ENCODE peak calls at places on chromosomes 13 and 19, in seven cellular contexts. E, W, L, N, P, U and F are unnamed samples.

GRCh38 chr19:48724796-48725753 is 5.5 kb upstream of the MAMSTR start:
- DNase-seq in E (no peak), W (no peak), L (peak; percentile 41), P (peak; percentile 83), U (peak; percentile 90), N (no peak), F (no peak)

GRCh38 chr19:45470147-45471081 is 2.6 kb downstream of the FOSB start:
- DNase-seq in E (no peak), U (peak; percentile 37), W (no peak), L (no peak), N (no peak), P (no peak), F (no peak)

GRCh38 chr13:95420501-95420900 is 119.2 kb upstream of the ABCC4 start:
- DNase-seq in P (no peak), N (no peak), U (no peak), W (no peak), L (no peak), E (no peak), F (peak; percentile 10)

GRCh38 chr13:37617162-37617561 is 18.6 kb upstream of the POSTN start:
- DNase-seq in L (no peak), N (no peak), E (no peak), U (peak; percentile 75), W (no peak), P (no peak), F (no peak)

GRCh38 chr13:110304256-110304655 is 2.7 kb downstream of the COL4A1 start:
- DNase-seq in L (no peak), W (no peak), U (peak; percentile 77), N (no peak), E (no peak), P (no peak), F (no peak)

GRCh38 chr19:1473056-1473400 is 6.0 kb downstream of the C19orf25 start:
- DNase-seq in N (no peak), U (no peak), W (no peak), P (no peak), L (no peak), E (no peak), F (no peak)

GRCh38 chr19:47518139-47518538 is 3.3 kb upstream of the NAPA start:
- DNase-seq in U (peak; percentile 12), W (no peak), L (no peak), N (peak; percentile 56), P (no peak), E (no peak), F (peak; percentile 90)

GRCh38 chr13:88223958-88224357 is 552.8 kb downstream of the SLITRK5 start:
- DNase-seq in L (no peak), P (no peak), N (no peak), W (no peak), E (no peak), U (no peak), F (no peak)

GRCh38 chr13:109288151-109288709 is 498.2 kb downstream of the IRS2 start:
- DNase-seq in W (no peak), U (no peak), N (no peak), P (no peak), E (no peak), L (no peak), F (no peak)

GRCh38 chr13:94829801-94830200 is 117.5 kb upstream of the SOX21 start:
- DNase-seq in E (no peak), L (no peak), P (no peak), N (no peak), U (no peak), W (no peak), F (no peak)

GRCh38 chr19:7852851-7853759 is 21.1 kb downstream of the PRR36 start:
- DNase-seq in N (peak; percentile 98), L (no peak), W (peak; percentile 61), U (peak; percentile 40), P (peak; percentile 64), E (no peak), F (peak; percentile 22)

GRCh38 chr13:109783447-109783814 is 3.0 kb downstream of the IRS2 start:
- DNase-seq in P (no peak), E (no peak), W (no peak), L (no peak), N (no peak), U (no peak), F (no peak)

GRCh38 chr19:35618857-35619256 is 6.3 kb downstream of the HAUS5 start:
- DNase-seq in N (no peak), P (no peak), W (no peak), E (no peak), U (no peak), L (no peak), F (no peak)

GRCh38 chr19:44887648-44888047 is 3.4 kb upstream of the TOMM40 start:
- DNase-seq in W (no peak), U (no peak), N (no peak), P (no peak), E (no peak), L (no peak), F (no peak)

GRCh38 chr13:25528266-25528665 is 156.5 kb downstream of the ATP8A2 start:
- DNase-seq in E (no peak), U (no peak), P (no peak), L (no peak), N (no peak), W (no peak), F (no peak)

GRCh38 chr19:41456342-41456918 is 13.5 kb downstream of the ERICH4 start:
- DNase-seq in P (no peak), E (no peak), N (no peak), L (no peak), U (no peak), W (no peak), F (no peak)

GRCh38 chr19:34134190-34135032 is 37.9 kb upstream of the LSM14A start:
- DNase-seq in N (peak; percentile 93), E (peak; percentile 71), P (peak; percentile 90), W (peak; percentile 81), L (peak; percentile 88), U (peak; percentile 51), F (peak; percentile 65)

GRCh38 chr19:2307518-2308012 is 389 bp downstream of the LINGO3 start:
- DNase-seq in P (no peak), E (no peak), N (no peak), W (no peak), U (no peak), L (no peak), F (no peak)

GRCh38 chr19:32351807-32352630 is 6.6 kb downstream of the ZNF507 start:
- DNase-seq in U (peak; percentile 81), P (no peak), E (no peak), W (no peak), L (no peak), N (no peak), F (no peak)

GRCh38 chr19:5948697-5949564 is 29.0 kb downstream of the RANBP3 start:
- DNase-seq in U (peak; percentile 48), W (no peak), E (no peak), N (no peak), P (no peak), L (no peak), F (no peak)

GRCh38 chr13:109874921-109875454 is 88.6 kb upstream of the IRS2 start:
- DNase-seq in P (no peak), L (no peak), U (peak; percentile 99), N (no peak), E (no peak), W (no peak), F (no peak)

GRCh38 chr19:10334340-10335148 is 1.2 kb upstream of the RAVER1 start:
- DNase-seq in L (peak; percentile 70), W (no peak), U (peak; percentile 94), E (peak; percentile 92), N (no peak), P (peak; percentile 97), F (no peak)

GRCh38 chr13:23427342-23428182 is 5.9 kb downstream of the SACS start:
- DNase-seq in L (no peak), W (no peak), P (peak; percentile 35), N (no peak), E (no peak), U (peak; percentile 95), F (no peak)

GRCh38 chr13:107421028-107421427 is 794.3 kb downstream of the LIG4 start:
- DNase-seq in N (no peak), P (no peak), W (no peak), U (peak; percentile 79), E (no peak), L (no peak), F (no peak)

GRCh38 chr13:38223093-38223492 is 126.6 kb upstream of the UFM1 start:
- DNase-seq in P (no peak), U (peak; percentile 6), E (no peak), L (no peak), N (no peak), W (no peak), F (no peak)

GRCh38 chr19:295687-296370 is 4.6 kb upstream of the PLPP2 start:
- DNase-seq in P (no peak), N (no peak), E (no peak), W (no peak), L (no peak), U (peak; percentile 73), F (no peak)

GRCh38 chr13:111326981-111327642 is 6.7 kb downstream of the TEX29 start:
- DNase-seq in W (no peak), U (no peak), N (no peak), L (no peak), P (no peak), E (no peak), F (no peak)

GRCh38 chr19:34224996-34225658 is 29.2 kb upstream of the GARRE1 start:
- DNase-seq in P (no peak), U (peak; percentile 71), L (no peak), N (no peak), E (no peak), W (no peak), F (no peak)

GRCh38 chr19:50333235-50333736 is 4.1 kb upstream of the KCNC3 start:
- DNase-seq in L (peak; percentile 83), E (peak; percentile 45), N (peak; percentile 73), W (no peak), P (peak; percentile 93), U (peak; percentile 68), F (peak; percentile 97)

GRCh38 chr13:105878119-105878518 is 657.3 kb downstream of the EFNB2 start:
- DNase-seq in P (no peak), E (no peak), L (no peak), U (no peak), N (no peak), W (no peak), F (no peak)

GRCh38 chr13:31749929-31750328 is 10.6 kb downstream of the RXFP2 start:
- DNase-seq in E (no peak), N (no peak), P (no peak), L (no peak), W (no peak), U (peak; percentile 93), F (no peak)

GRCh38 chr19:30158067-30158892 is 213.9 kb upstream of the ZNF536 start:
- DNase-seq in P (no peak), E (no peak), L (no peak), W (no peak), N (no peak), U (no peak), F (no peak)

GRCh38 chr13:64234255-64234654 is 2818.6 kb upstream of the PCDH20 start:
- DNase-seq in P (no peak), N (no peak), W (no peak), E (no peak), L (no peak), U (peak; percentile 76), F (no peak)